ENCODE peak calls at places on chromosomes 2 and 18, in five cellular contexts. One of them, this sample, is unnamed.

GRCh38 chr2:239326831-239327535 is 73.8 kb downstream of the HDAC4 start:
- DNase-seq in endothelial cell of umbilical vein: no peak
- DNase-seq in HL-60: peak
- DNase-seq in sigmoid colon: peak
- DNase-seq in suprapubic skin: peak
- DNase-seq in this sample: no peak

GRCh38 chr18:78986018-78986481 is 6.4 kb downstream of the SALL3 start:
- DNase-seq in endothelial cell of umbilical vein: peak
- DNase-seq in HL-60: peak
- DNase-seq in sigmoid colon: no peak
- DNase-seq in suprapubic skin: no peak
- DNase-seq in this sample: peak

GRCh38 chr2:188456114-188456909 is 164.6 kb downstream of the GULP1 start:
- DNase-seq in endothelial cell of umbilical vein: no peak
- DNase-seq in HL-60: no peak
- DNase-seq in sigmoid colon: no peak
- DNase-seq in suprapubic skin: no peak
- DNase-seq in this sample: no peak

GRCh38 chr18:56112013-56112749 is 524.2 kb upstream of the TCF4 start:
- DNase-seq in endothelial cell of umbilical vein: peak
- DNase-seq in HL-60: no peak
- DNase-seq in sigmoid colon: no peak
- DNase-seq in suprapubic skin: no peak
- DNase-seq in this sample: no peak

GRCh38 chr2:134138115-134138514 is 115.8 kb upstream of the MGAT5 start:
- DNase-seq in endothelial cell of umbilical vein: no peak
- DNase-seq in HL-60: no peak
- DNase-seq in sigmoid colon: no peak
- DNase-seq in suprapubic skin: no peak
- DNase-seq in this sample: no peak

GRCh38 chr18:79785831-79786230 is 11.9 kb upstream of the KCNG2 start:
- DNase-seq in endothelial cell of umbilical vein: no peak
- DNase-seq in HL-60: no peak
- DNase-seq in sigmoid colon: peak
- DNase-seq in suprapubic skin: no peak
- DNase-seq in this sample: no peak

GRCh38 chr2:126999342-126999741 is 100.7 kb downstream of the TEX51 start:
- DNase-seq in endothelial cell of umbilical vein: no peak
- DNase-seq in HL-60: no peak
- DNase-seq in sigmoid colon: no peak
- DNase-seq in suprapubic skin: no peak
- DNase-seq in this sample: no peak

GRCh38 chr2:136116111-136116812 is 1.7 kb downstream of the CXCR4 start:
- DNase-seq in endothelial cell of umbilical vein: no peak
- DNase-seq in HL-60: peak
- DNase-seq in sigmoid colon: peak
- DNase-seq in suprapubic skin: no peak
- DNase-seq in this sample: no peak

GRCh38 chr2:22481507-22482217 is 903.3 kb upstream of the KLHL29 start:
- DNase-seq in endothelial cell of umbilical vein: no peak
- DNase-seq in HL-60: no peak
- DNase-seq in sigmoid colon: no peak
- DNase-seq in suprapubic skin: no peak
- DNase-seq in this sample: no peak

GRCh38 chr2:6283259-6283658 is 582.4 kb downstream of the CMPK2 start:
- DNase-seq in endothelial cell of umbilical vein: no peak
- DNase-seq in HL-60: no peak
- DNase-seq in sigmoid colon: no peak
- DNase-seq in suprapubic skin: no peak
- DNase-seq in this sample: no peak

GRCh38 chr2:66565291-66565690 is 130.4 kb downstream of the MEIS1 start:
- DNase-seq in endothelial cell of umbilical vein: no peak
- DNase-seq in HL-60: no peak
- DNase-seq in sigmoid colon: no peak
- DNase-seq in suprapubic skin: no peak
- DNase-seq in this sample: no peak

GRCh38 chr2:63049291-63050185 is 1.1 kb upstream of the OTX1 start:
- DNase-seq in endothelial cell of umbilical vein: peak
- DNase-seq in HL-60: no peak
- DNase-seq in sigmoid colon: no peak
- DNase-seq in suprapubic skin: no peak
- DNase-seq in this sample: no peak

GRCh38 chr2:17578466-17578928 is 38.0 kb downstream of the VSNL1 start:
- DNase-seq in endothelial cell of umbilical vein: no peak
- DNase-seq in HL-60: no peak
- DNase-seq in sigmoid colon: no peak
- DNase-seq in suprapubic skin: no peak
- DNase-seq in this sample: no peak

GRCh38 chr2:37698931-37699481 is 27.6 kb upstream of the CDC42EP3 start:
- DNase-seq in endothelial cell of umbilical vein: no peak
- DNase-seq in HL-60: no peak
- DNase-seq in sigmoid colon: no peak
- DNase-seq in suprapubic skin: no peak
- DNase-seq in this sample: no peak

GRCh38 chr2:28390857-28391563 is 1.6 kb upstream of the FOSL2 start:
- DNase-seq in endothelial cell of umbilical vein: peak
- DNase-seq in HL-60: no peak
- DNase-seq in sigmoid colon: peak
- DNase-seq in suprapubic skin: peak
- DNase-seq in this sample: peak

GRCh38 chr2:237326250-237327171 is 87.5 kb downstream of the COL6A3 start:
- DNase-seq in endothelial cell of umbilical vein: peak
- DNase-seq in HL-60: no peak
- DNase-seq in sigmoid colon: peak
- DNase-seq in suprapubic skin: no peak
- DNase-seq in this sample: no peak

GRCh38 chr18:45687617-45688016 is 36.4 kb upstream of the SLC14A1 start:
- DNase-seq in endothelial cell of umbilical vein: no peak
- DNase-seq in HL-60: no peak
- DNase-seq in sigmoid colon: no peak
- DNase-seq in suprapubic skin: no peak
- DNase-seq in this sample: no peak

GRCh38 chr2:60549250-60550150 is 4.0 kb downstream of the BCL11A start:
- DNase-seq in endothelial cell of umbilical vein: peak
- DNase-seq in HL-60: no peak
- DNase-seq in sigmoid colon: peak
- DNase-seq in suprapubic skin: peak
- DNase-seq in this sample: no peak

GRCh38 chr18:24827500-24827899 is 367.1 kb downstream of the HRH4 start:
- DNase-seq in endothelial cell of umbilical vein: no peak
- DNase-seq in HL-60: no peak
- DNase-seq in sigmoid colon: no peak
- DNase-seq in suprapubic skin: no peak
- DNase-seq in this sample: no peak

GRCh38 chr18:58135806-58136331 is 91.8 kb downstream of the NEDD4L start:
- DNase-seq in endothelial cell of umbilical vein: peak
- DNase-seq in HL-60: peak
- DNase-seq in sigmoid colon: no peak
- DNase-seq in suprapubic skin: no peak
- DNase-seq in this sample: peak

GRCh38 chr2:66888791-66889631 is 454.1 kb downstream of the MEIS1 start:
- DNase-seq in endothelial cell of umbilical vein: no peak
- DNase-seq in HL-60: no peak
- DNase-seq in sigmoid colon: peak
- DNase-seq in suprapubic skin: no peak
- DNase-seq in this sample: no peak

GRCh38 chr2:39099311-39099710 is 21.5 kb downstream of the SOS1 start:
- DNase-seq in endothelial cell of umbilical vein: no peak
- DNase-seq in HL-60: no peak
- DNase-seq in sigmoid colon: no peak
- DNase-seq in suprapubic skin: no peak
- DNase-seq in this sample: no peak

GRCh38 chr2:201460532-201460931 is 9.0 kb downstream of the STRADB start:
- DNase-seq in endothelial cell of umbilical vein: no peak
- DNase-seq in HL-60: no peak
- DNase-seq in sigmoid colon: no peak
- DNase-seq in suprapubic skin: no peak
- DNase-seq in this sample: no peak

GRCh38 chr18:2402084-2402483 is 169.2 kb downstream of the METTL4 start:
- DNase-seq in endothelial cell of umbilical vein: no peak
- DNase-seq in HL-60: no peak
- DNase-seq in sigmoid colon: no peak
- DNase-seq in suprapubic skin: no peak
- DNase-seq in this sample: no peak

GRCh38 chr18:3171631-3172030 is 48.1 kb downstream of the MYOM1 start:
- DNase-seq in endothelial cell of umbilical vein: no peak
- DNase-seq in HL-60: no peak
- DNase-seq in sigmoid colon: no peak
- DNase-seq in suprapubic skin: no peak
- DNase-seq in this sample: no peak

GRCh38 chr2:111052621-111053020 is 68.1 kb upstream of the BCL2L11 start:
- DNase-seq in endothelial cell of umbilical vein: no peak
- DNase-seq in HL-60: no peak
- DNase-seq in sigmoid colon: no peak
- DNase-seq in suprapubic skin: no peak
- DNase-seq in this sample: no peak

GRCh38 chr2:21891191-21891590 is 767.4 kb downstream of the TDRD15 start:
- DNase-seq in endothelial cell of umbilical vein: no peak
- DNase-seq in HL-60: no peak
- DNase-seq in sigmoid colon: no peak
- DNase-seq in suprapubic skin: no peak
- DNase-seq in this sample: no peak

GRCh38 chr2:129301431-129301913 is 678.0 kb upstream of the RAB6C start:
- DNase-seq in endothelial cell of umbilical vein: no peak
- DNase-seq in HL-60: no peak
- DNase-seq in sigmoid colon: no peak
- DNase-seq in suprapubic skin: no peak
- DNase-seq in this sample: no peak

GRCh38 chr2:158667969-158668368 is 127.1 kb upstream of the DAPL1 start:
- DNase-seq in endothelial cell of umbilical vein: no peak
- DNase-seq in HL-60: no peak
- DNase-seq in sigmoid colon: no peak
- DNase-seq in suprapubic skin: no peak
- DNase-seq in this sample: no peak

GRCh38 chr2:230018153-230018552 is 50.6 kb downstream of the SLC16A14 start:
- DNase-seq in endothelial cell of umbilical vein: no peak
- DNase-seq in HL-60: peak
- DNase-seq in sigmoid colon: no peak
- DNase-seq in suprapubic skin: no peak
- DNase-seq in this sample: peak

GRCh38 chr18:62663731-62664336 is 51.5 kb upstream of the PHLPP1 start:
- DNase-seq in endothelial cell of umbilical vein: no peak
- DNase-seq in HL-60: no peak
- DNase-seq in sigmoid colon: no peak
- DNase-seq in suprapubic skin: no peak
- DNase-seq in this sample: no peak

GRCh38 chr2:9258953-9259399 is 52.4 kb downstream of the ASAP2 start:
- DNase-seq in endothelial cell of umbilical vein: peak
- DNase-seq in HL-60: no peak
- DNase-seq in sigmoid colon: peak
- DNase-seq in suprapubic skin: peak
- DNase-seq in this sample: no peak

GRCh38 chr18:2102022-2102421 is 469.3 kb downstream of the METTL4 start:
- DNase-seq in endothelial cell of umbilical vein: no peak
- DNase-seq in HL-60: no peak
- DNase-seq in sigmoid colon: no peak
- DNase-seq in suprapubic skin: no peak
- DNase-seq in this sample: no peak

GRCh38 chr2:241357531-241357930 is 1.4 kb downstream of the FARP2 start:
- DNase-seq in endothelial cell of umbilical vein: no peak
- DNase-seq in HL-60: no peak
- DNase-seq in sigmoid colon: no peak
- DNase-seq in suprapubic skin: no peak
- DNase-seq in this sample: no peak

GRCh38 chr18:23053756-23054457 is 81.4 kb upstream of the CABLES1 start:
- DNase-seq in endothelial cell of umbilical vein: peak
- DNase-seq in HL-60: no peak
- DNase-seq in sigmoid colon: no peak
- DNase-seq in suprapubic skin: no peak
- DNase-seq in this sample: no peak

GRCh38 chr2:156565066-156565710 is 129.0 kb downstream of the GPD2 start:
- DNase-seq in endothelial cell of umbilical vein: no peak
- DNase-seq in HL-60: no peak
- DNase-seq in sigmoid colon: no peak
- DNase-seq in suprapubic skin: no peak
- DNase-seq in this sample: no peak

DNA sequence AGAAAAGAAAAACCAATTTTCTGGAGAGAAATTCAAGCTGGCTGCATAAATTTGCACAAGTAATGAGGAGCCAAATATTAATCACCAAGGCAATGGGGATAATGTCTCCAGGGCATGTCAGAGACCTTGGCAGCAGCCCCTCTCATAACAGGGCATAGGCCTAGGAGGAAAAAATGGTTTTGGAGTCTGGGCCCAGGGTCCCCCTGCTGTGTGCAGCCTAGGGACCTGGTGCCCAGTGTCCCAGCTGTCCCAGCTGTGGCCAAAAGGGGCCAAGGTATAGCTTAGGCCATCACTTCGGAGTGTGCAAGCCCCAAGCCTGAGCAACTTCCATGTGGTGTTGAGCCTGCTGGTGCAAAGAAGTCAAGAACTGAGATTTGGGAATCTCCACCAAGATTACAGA is 57.1 kb downstream of the SCN7A start:
- DNase-seq in endothelial cell of umbilical vein: no peak
- DNase-seq in HL-60: no peak
- DNase-seq in sigmoid colon: no peak
- DNase-seq in suprapubic skin: no peak
- DNase-seq in this sample: no peak
- TF ChIP-seq POLR2AphosphoS5 in endothelial cell of umbilical vein: no peak
- TF ChIP-seq POLR2AphosphoS5 in HL-60: no peak
- TF ChIP-seq POLR2AphosphoS5 in sigmoid colon: no peak
- TF ChIP-seq POLR2AphosphoS5 in suprapubic skin: no peak
- TF ChIP-seq POLR2AphosphoS5 in this sample: no peak

GRCh38 chr2:218375212-218375611 is 6.9 kb upstream of the SLC11A1 start:
- DNase-seq in endothelial cell of umbilical vein: peak
- DNase-seq in HL-60: no peak
- DNase-seq in sigmoid colon: no peak
- DNase-seq in suprapubic skin: no peak
- DNase-seq in this sample: no peak
- TF ChIP-seq POLR2AphosphoS5 in endothelial cell of umbilical vein: no peak
- TF ChIP-seq POLR2AphosphoS5 in HL-60: no peak
- TF ChIP-seq POLR2AphosphoS5 in sigmoid colon: peak
- TF ChIP-seq POLR2AphosphoS5 in suprapubic skin: no peak
- TF ChIP-seq POLR2AphosphoS5 in this sample: no peak

GRCh38 chr2:190970872-190971506 is 43.0 kb downstream of the STAT1 start:
- DNase-seq in endothelial cell of umbilical vein: peak
- DNase-seq in HL-60: no peak
- DNase-seq in sigmoid colon: no peak
- DNase-seq in suprapubic skin: no peak
- DNase-seq in this sample: no peak
- TF ChIP-seq POLR2AphosphoS5 in endothelial cell of umbilical vein: peak
- TF ChIP-seq POLR2AphosphoS5 in HL-60: no peak
- TF ChIP-seq POLR2AphosphoS5 in sigmoid colon: no peak
- TF ChIP-seq POLR2AphosphoS5 in suprapubic skin: no peak
- TF ChIP-seq POLR2AphosphoS5 in this sample: no peak

DNA sequence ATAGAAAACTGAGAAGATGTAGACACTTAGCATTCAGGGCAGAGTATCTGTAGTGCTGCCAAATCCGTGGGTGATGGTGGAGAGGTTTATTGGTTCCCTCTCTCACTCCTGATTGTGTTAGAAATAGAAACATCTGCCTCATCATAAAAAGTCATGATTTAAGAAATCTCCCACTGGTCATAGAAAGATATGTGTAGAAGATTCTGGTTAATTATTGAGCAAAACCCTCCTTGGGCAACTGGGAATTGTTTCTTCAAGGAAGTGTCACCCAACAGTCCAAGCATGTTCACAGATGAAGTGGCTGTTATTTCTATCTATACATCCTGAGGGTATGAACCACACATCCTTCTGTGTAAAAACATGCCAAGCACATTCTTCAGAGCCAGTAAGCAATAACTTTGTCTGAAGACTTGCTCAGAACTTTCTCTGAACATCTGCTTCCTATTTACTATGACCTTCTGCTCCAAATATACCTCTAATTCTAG is 33.6 kb upstream of the CHRNA1 start:
- DNase-seq in endothelial cell of umbilical vein: peak
- DNase-seq in HL-60: no peak
- DNase-seq in sigmoid colon: no peak
- DNase-seq in suprapubic skin: no peak
- DNase-seq in this sample: no peak
- TF ChIP-seq POLR2AphosphoS5 in endothelial cell of umbilical vein: no peak
- TF ChIP-seq POLR2AphosphoS5 in HL-60: no peak
- TF ChIP-seq POLR2AphosphoS5 in sigmoid colon: no peak
- TF ChIP-seq POLR2AphosphoS5 in suprapubic skin: no peak
- TF ChIP-seq POLR2AphosphoS5 in this sample: no peak

This sample was measured in Panc1.